ENCODE peak calls at places on chromosomes 11 and 22, in nine cellular contexts. One of them, this sample, is unnamed.

GRCh38 chr11:67054851-67055523 is 1.7 kb upstream of the RHOD start:
- DNase-seq in stromal cell of bone marrow: peak
- DNase-seq in NCI-H187: no peak
- DNase-seq in choroid plexus epithelial cell: peak
- DNase-seq in AG10803: peak
- DNase-seq in CMK: no peak
- DNase-seq in stimulated activated CD4-positive, alpha-beta T cell treated with anti-CD3 and anti-CD28 coated beads, Interleukin-1b, Interleukin-23, amount 100 ng/mL, for 4 hours: no peak
- DNase-seq in ELF-1: no peak
- DNase-seq in NCI-H2029 treated with DMSO at 0.1 percent for 48 hours: no peak
- DNase-seq in this sample: no peak

GRCh38 chr22:19201130-19201857 is 22.8 kb upstream of the SLC25A1 start:
- DNase-seq in stromal cell of bone marrow: no peak
- DNase-seq in NCI-H187: no peak
- DNase-seq in choroid plexus epithelial cell: no peak
- DNase-seq in AG10803: no peak
- DNase-seq in CMK: no peak
- DNase-seq in stimulated activated CD4-positive, alpha-beta T cell treated with anti-CD3 and anti-CD28 coated beads, Interleukin-1b, Interleukin-23, amount 100 ng/mL, for 4 hours: no peak
- DNase-seq in ELF-1: no peak
- DNase-seq in NCI-H2029 treated with DMSO at 0.1 percent for 48 hours: no peak
- DNase-seq in this sample: no peak

GRCh38 chr11:134449713-134450112 is 37.7 kb upstream of the B3GAT1 start:
- DNase-seq in stromal cell of bone marrow: no peak
- DNase-seq in NCI-H187: no peak
- DNase-seq in choroid plexus epithelial cell: no peak
- DNase-seq in AG10803: no peak
- DNase-seq in CMK: no peak
- DNase-seq in stimulated activated CD4-positive, alpha-beta T cell treated with anti-CD3 and anti-CD28 coated beads, Interleukin-1b, Interleukin-23, amount 100 ng/mL, for 4 hours: no peak
- DNase-seq in ELF-1: peak
- DNase-seq in NCI-H2029 treated with DMSO at 0.1 percent for 48 hours: no peak
- DNase-seq in this sample: no peak

GRCh38 chr11:45254070-45254469 is 32.1 kb downstream of the SYT13 start:
- DNase-seq in stromal cell of bone marrow: no peak
- DNase-seq in NCI-H187: no peak
- DNase-seq in choroid plexus epithelial cell: no peak
- DNase-seq in AG10803: no peak
- DNase-seq in CMK: no peak
- DNase-seq in stimulated activated CD4-positive, alpha-beta T cell treated with anti-CD3 and anti-CD28 coated beads, Interleukin-1b, Interleukin-23, amount 100 ng/mL, for 4 hours: no peak
- DNase-seq in ELF-1: no peak
- DNase-seq in NCI-H2029 treated with DMSO at 0.1 percent for 48 hours: no peak
- DNase-seq in this sample: no peak

GRCh38 chr22:23193420-23193819 is 13.1 kb downstream of the BCR start:
- DNase-seq in stromal cell of bone marrow: no peak
- DNase-seq in NCI-H187: no peak
- DNase-seq in choroid plexus epithelial cell: no peak
- DNase-seq in AG10803: no peak
- DNase-seq in CMK: no peak
- DNase-seq in stimulated activated CD4-positive, alpha-beta T cell treated with anti-CD3 and anti-CD28 coated beads, Interleukin-1b, Interleukin-23, amount 100 ng/mL, for 4 hours: no peak
- DNase-seq in ELF-1: no peak
- DNase-seq in NCI-H2029 treated with DMSO at 0.1 percent for 48 hours: no peak
- DNase-seq in this sample: no peak

GRCh38 chr22:19879248-19879575 is 24.5 kb upstream of the GNB1L start:
- DNase-seq in stromal cell of bone marrow: no peak
- DNase-seq in NCI-H187: no peak
- DNase-seq in choroid plexus epithelial cell: no peak
- DNase-seq in AG10803: no peak
- DNase-seq in CMK: no peak
- DNase-seq in stimulated activated CD4-positive, alpha-beta T cell treated with anti-CD3 and anti-CD28 coated beads, Interleukin-1b, Interleukin-23, amount 100 ng/mL, for 4 hours: no peak
- DNase-seq in ELF-1: peak
- DNase-seq in NCI-H2029 treated with DMSO at 0.1 percent for 48 hours: no peak
- DNase-seq in this sample: no peak

GRCh38 chr11:134655189-134655937 is 243.3 kb upstream of the B3GAT1 start:
- DNase-seq in stromal cell of bone marrow: no peak
- DNase-seq in NCI-H187: no peak
- DNase-seq in choroid plexus epithelial cell: no peak
- DNase-seq in AG10803: no peak
- DNase-seq in CMK: no peak
- DNase-seq in stimulated activated CD4-positive, alpha-beta T cell treated with anti-CD3 and anti-CD28 coated beads, Interleukin-1b, Interleukin-23, amount 100 ng/mL, for 4 hours: no peak
- DNase-seq in ELF-1: no peak
- DNase-seq in NCI-H2029 treated with DMSO at 0.1 percent for 48 hours: no peak
- DNase-seq in this sample: no peak

GRCh38 chr11:116610190-116610589 is 162.6 kb downstream of the BUD13 start:
- DNase-seq in stromal cell of bone marrow: no peak
- DNase-seq in NCI-H187: no peak
- DNase-seq in choroid plexus epithelial cell: no peak
- DNase-seq in AG10803: no peak
- DNase-seq in CMK: no peak
- DNase-seq in stimulated activated CD4-positive, alpha-beta T cell treated with anti-CD3 and anti-CD28 coated beads, Interleukin-1b, Interleukin-23, amount 100 ng/mL, for 4 hours: no peak
- DNase-seq in ELF-1: no peak
- DNase-seq in NCI-H2029 treated with DMSO at 0.1 percent for 48 hours: peak
- DNase-seq in this sample: no peak

GRCh38 chr11:119599864-119600593 is 129.0 kb downstream of the NECTIN1 start:
- DNase-seq in stromal cell of bone marrow: no peak
- DNase-seq in NCI-H187: no peak
- DNase-seq in choroid plexus epithelial cell: no peak
- DNase-seq in AG10803: no peak
- DNase-seq in CMK: no peak
- DNase-seq in stimulated activated CD4-positive, alpha-beta T cell treated with anti-CD3 and anti-CD28 coated beads, Interleukin-1b, Interleukin-23, amount 100 ng/mL, for 4 hours: no peak
- DNase-seq in ELF-1: no peak
- DNase-seq in NCI-H2029 treated with DMSO at 0.1 percent for 48 hours: no peak
- DNase-seq in this sample: no peak

GRCh38 chr11:102757823-102758549 is 22.4 kb downstream of the MMP10 start:
- DNase-seq in stromal cell of bone marrow: peak
- DNase-seq in NCI-H187: no peak
- DNase-seq in choroid plexus epithelial cell: peak
- DNase-seq in AG10803: peak
- DNase-seq in CMK: no peak
- DNase-seq in stimulated activated CD4-positive, alpha-beta T cell treated with anti-CD3 and anti-CD28 coated beads, Interleukin-1b, Interleukin-23, amount 100 ng/mL, for 4 hours: no peak
- DNase-seq in ELF-1: no peak
- DNase-seq in NCI-H2029 treated with DMSO at 0.1 percent for 48 hours: no peak
- DNase-seq in this sample: no peak

GRCh38 chr11:77580712-77581337 is 8.9 kb upstream of the AQP11 start:
- DNase-seq in stromal cell of bone marrow: no peak
- DNase-seq in NCI-H187: no peak
- DNase-seq in choroid plexus epithelial cell: no peak
- DNase-seq in AG10803: no peak
- DNase-seq in CMK: no peak
- DNase-seq in stimulated activated CD4-positive, alpha-beta T cell treated with anti-CD3 and anti-CD28 coated beads, Interleukin-1b, Interleukin-23, amount 100 ng/mL, for 4 hours: no peak
- DNase-seq in ELF-1: no peak
- DNase-seq in NCI-H2029 treated with DMSO at 0.1 percent for 48 hours: no peak
- DNase-seq in this sample: peak

GRCh38 chr11:22671751-22672150 is 5.3 kb downstream of the GAS2 start:
- DNase-seq in stromal cell of bone marrow: no peak
- DNase-seq in NCI-H187: no peak
- DNase-seq in choroid plexus epithelial cell: no peak
- DNase-seq in AG10803: no peak
- DNase-seq in CMK: no peak
- DNase-seq in stimulated activated CD4-positive, alpha-beta T cell treated with anti-CD3 and anti-CD28 coated beads, Interleukin-1b, Interleukin-23, amount 100 ng/mL, for 4 hours: no peak
- DNase-seq in ELF-1: no peak
- DNase-seq in NCI-H2029 treated with DMSO at 0.1 percent for 48 hours: no peak
- DNase-seq in this sample: no peak

GRCh38 chr11:123233978-123234340 is 38.9 kb upstream of the CLMP start:
- DNase-seq in stromal cell of bone marrow: no peak
- DNase-seq in NCI-H187: no peak
- DNase-seq in choroid plexus epithelial cell: peak
- DNase-seq in AG10803: no peak
- DNase-seq in CMK: no peak
- DNase-seq in stimulated activated CD4-positive, alpha-beta T cell treated with anti-CD3 and anti-CD28 coated beads, Interleukin-1b, Interleukin-23, amount 100 ng/mL, for 4 hours: no peak
- DNase-seq in ELF-1: no peak
- DNase-seq in NCI-H2029 treated with DMSO at 0.1 percent for 48 hours: no peak
- DNase-seq in this sample: no peak

GRCh38 chr22:38927033-38927789 is 30.2 kb upstream of the APOBEC3A start:
- DNase-seq in stromal cell of bone marrow: peak
- DNase-seq in NCI-H187: no peak
- DNase-seq in choroid plexus epithelial cell: peak
- DNase-seq in AG10803: peak
- DNase-seq in CMK: no peak
- DNase-seq in stimulated activated CD4-positive, alpha-beta T cell treated with anti-CD3 and anti-CD28 coated beads, Interleukin-1b, Interleukin-23, amount 100 ng/mL, for 4 hours: peak
- DNase-seq in ELF-1: peak
- DNase-seq in NCI-H2029 treated with DMSO at 0.1 percent for 48 hours: peak
- DNase-seq in this sample: peak

GRCh38 chr11:61999141-61999975 is 31.9 kb upstream of the FTH1 start:
- DNase-seq in stromal cell of bone marrow: no peak
- DNase-seq in NCI-H187: no peak
- DNase-seq in choroid plexus epithelial cell: peak
- DNase-seq in AG10803: peak
- DNase-seq in CMK: no peak
- DNase-seq in stimulated activated CD4-positive, alpha-beta T cell treated with anti-CD3 and anti-CD28 coated beads, Interleukin-1b, Interleukin-23, amount 100 ng/mL, for 4 hours: no peak
- DNase-seq in ELF-1: no peak
- DNase-seq in NCI-H2029 treated with DMSO at 0.1 percent for 48 hours: no peak
- DNase-seq in this sample: no peak

GRCh38 chr11:44943118-44943517 is 7.6 kb downstream of the TP53I11 start:
- DNase-seq in stromal cell of bone marrow: no peak
- DNase-seq in NCI-H187: peak
- DNase-seq in choroid plexus epithelial cell: no peak
- DNase-seq in AG10803: no peak
- DNase-seq in CMK: no peak
- DNase-seq in stimulated activated CD4-positive, alpha-beta T cell treated with anti-CD3 and anti-CD28 coated beads, Interleukin-1b, Interleukin-23, amount 100 ng/mL, for 4 hours: peak
- DNase-seq in ELF-1: no peak
- DNase-seq in NCI-H2029 treated with DMSO at 0.1 percent for 48 hours: peak
- DNase-seq in this sample: no peak

GRCh38 chr22:39707816-39708215 is 137.3 kb downstream of the CACNA1I start:
- DNase-seq in stromal cell of bone marrow: no peak
- DNase-seq in NCI-H187: no peak
- DNase-seq in choroid plexus epithelial cell: no peak
- DNase-seq in AG10803: no peak
- DNase-seq in CMK: no peak
- DNase-seq in stimulated activated CD4-positive, alpha-beta T cell treated with anti-CD3 and anti-CD28 coated beads, Interleukin-1b, Interleukin-23, amount 100 ng/mL, for 4 hours: no peak
- DNase-seq in ELF-1: no peak
- DNase-seq in NCI-H2029 treated with DMSO at 0.1 percent for 48 hours: no peak
- DNase-seq in this sample: no peak

GRCh38 chr11:13781153-13781552 is 112.7 kb downstream of the FAR1 start:
- DNase-seq in stromal cell of bone marrow: no peak
- DNase-seq in NCI-H187: peak
- DNase-seq in choroid plexus epithelial cell: no peak
- DNase-seq in AG10803: no peak
- DNase-seq in CMK: no peak
- DNase-seq in stimulated activated CD4-positive, alpha-beta T cell treated with anti-CD3 and anti-CD28 coated beads, Interleukin-1b, Interleukin-23, amount 100 ng/mL, for 4 hours: no peak
- DNase-seq in ELF-1: peak
- DNase-seq in NCI-H2029 treated with DMSO at 0.1 percent for 48 hours: peak
- DNase-seq in this sample: no peak

GRCh38 chr11:19777342-19778102 is 64.9 kb downstream of the NAV2 start:
- DNase-seq in stromal cell of bone marrow: no peak
- DNase-seq in NCI-H187: no peak
- DNase-seq in choroid plexus epithelial cell: peak
- DNase-seq in AG10803: peak
- DNase-seq in CMK: no peak
- DNase-seq in stimulated activated CD4-positive, alpha-beta T cell treated with anti-CD3 and anti-CD28 coated beads, Interleukin-1b, Interleukin-23, amount 100 ng/mL, for 4 hours: no peak
- DNase-seq in ELF-1: peak
- DNase-seq in NCI-H2029 treated with DMSO at 0.1 percent for 48 hours: no peak
- DNase-seq in this sample: no peak

GRCh38 chr11:14519692-14520085 is 497 bp downstream of the PSMA1 start:
- DNase-seq in stromal cell of bone marrow: no peak
- DNase-seq in NCI-H187: no peak
- DNase-seq in choroid plexus epithelial cell: no peak
- DNase-seq in AG10803: no peak
- DNase-seq in CMK: no peak
- DNase-seq in stimulated activated CD4-positive, alpha-beta T cell treated with anti-CD3 and anti-CD28 coated beads, Interleukin-1b, Interleukin-23, amount 100 ng/mL, for 4 hours: no peak
- DNase-seq in ELF-1: no peak
- DNase-seq in NCI-H2029 treated with DMSO at 0.1 percent for 48 hours: peak
- DNase-seq in this sample: no peak

This sample was measured in NCI-H1930.